ENCODE peak calls at places on chromosomes 2 and 18, in five cellular contexts. One of them, this sample, is unnamed.

GRCh38 chr2:43482974-43483373 is 112.9 kb downstream of the THADA start:
- DNase-seq in choroid plexus epithelial cell: peak; percentile 74
- DNase-seq in foreskin fibroblast: no peak
- DNase-seq in transverse colon: peak; percentile 29
- DNase-seq in lung: no peak
- DNase-seq in this sample: peak; percentile 58

GRCh38 chr18:40159141-40160017 is 1795.7 kb upstream of the PIK3C3 start:
- DNase-seq in choroid plexus epithelial cell: peak; percentile 83
- DNase-seq in foreskin fibroblast: peak; percentile 24
- DNase-seq in transverse colon: no peak
- DNase-seq in lung: no peak
- DNase-seq in this sample: peak; percentile 21

GRCh38 chr2:31207790-31208189 is 9.5 kb downstream of the CAPN14 start:
- DNase-seq in choroid plexus epithelial cell: no peak
- DNase-seq in foreskin fibroblast: no peak
- DNase-seq in transverse colon: no peak
- DNase-seq in lung: no peak
- DNase-seq in this sample: no peak

GRCh38 chr18:62281684-62282083 is 43.4 kb upstream of the TNFRSF11A start:
- DNase-seq in choroid plexus epithelial cell: peak; percentile 87
- DNase-seq in foreskin fibroblast: peak; percentile 74
- DNase-seq in transverse colon: no peak
- DNase-seq in lung: no peak
- DNase-seq in this sample: peak; percentile 85

GRCh38 chr2:95026471-95027368 is 1.2 kb downstream of the MAL start:
- DNase-seq in choroid plexus epithelial cell: no peak
- DNase-seq in foreskin fibroblast: no peak
- DNase-seq in transverse colon: no peak
- DNase-seq in lung: no peak
- DNase-seq in this sample: no peak

GRCh38 chr18:68083131-68083530 is 566.6 kb upstream of the DSEL start:
- DNase-seq in choroid plexus epithelial cell: peak; percentile 81
- DNase-seq in foreskin fibroblast: peak; percentile 68
- DNase-seq in transverse colon: no peak
- DNase-seq in lung: no peak
- DNase-seq in this sample: peak; percentile 87

GRCh38 chr2:106956879-106957278 is 70.9 kb upstream of the ST6GAL2 start:
- DNase-seq in choroid plexus epithelial cell: peak; percentile 96
- DNase-seq in foreskin fibroblast: peak; percentile 94
- DNase-seq in transverse colon: no peak
- DNase-seq in lung: no peak
- DNase-seq in this sample: peak; percentile 97

GRCh38 chr2:54454548-54454921 is 1.6 kb upstream of the SPTBN1 start:
- DNase-seq in choroid plexus epithelial cell: no peak
- DNase-seq in foreskin fibroblast: no peak
- DNase-seq in transverse colon: no peak
- DNase-seq in lung: no peak
- DNase-seq in this sample: no peak

DNA sequence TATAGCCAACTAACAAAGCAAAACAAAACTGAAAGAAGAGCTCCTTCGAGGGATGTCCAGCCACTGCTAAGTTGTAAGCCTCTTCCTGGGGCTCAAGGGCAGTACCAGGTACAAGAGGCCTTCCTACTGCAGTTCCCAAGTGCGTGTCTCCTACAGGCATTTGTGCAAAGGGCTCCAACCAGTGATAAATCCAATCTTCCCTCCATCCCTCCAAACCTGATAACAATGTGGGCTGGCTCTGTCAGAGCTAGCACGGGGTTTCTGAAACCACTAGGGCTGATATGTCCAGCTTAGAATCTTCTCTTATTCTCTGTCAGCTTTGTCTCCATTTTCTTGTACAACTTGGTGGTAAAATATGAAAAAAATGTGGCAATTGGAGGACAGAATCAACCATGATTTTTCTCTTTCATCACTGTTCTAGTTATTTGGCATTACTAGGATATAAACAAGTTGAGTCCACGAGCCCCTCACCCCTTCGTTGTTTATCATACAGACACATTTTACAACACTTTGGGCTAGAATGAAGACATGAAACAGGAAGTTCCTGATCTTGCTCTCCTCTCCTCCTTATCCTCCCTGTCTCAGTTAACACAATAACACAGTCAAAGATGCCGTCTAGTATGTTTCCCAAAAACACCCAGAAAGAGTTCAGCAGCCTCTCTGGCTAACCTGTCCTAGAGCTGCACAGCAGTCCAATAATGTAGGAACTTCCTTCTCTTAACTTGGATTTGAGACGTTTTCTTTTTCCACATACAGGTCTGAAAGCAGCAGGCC is 35.4 kb upstream of the WIPF1 start:
- DNase-seq in choroid plexus epithelial cell: peak; percentile 58
- DNase-seq in foreskin fibroblast: no peak
- DNase-seq in transverse colon: no peak
- DNase-seq in lung: no peak
- DNase-seq in this sample: peak; percentile 51
- H3K4me3 ChIP-seq in choroid plexus epithelial cell: no peak overlapping the region
- H3K4me3 ChIP-seq in foreskin fibroblast: peak overlapping the region; percentile 42
- H3K4me3 ChIP-seq in transverse colon: no peak overlapping the region
- H3K4me3 ChIP-seq in lung: no peak overlapping the region
- H3K4me3 ChIP-seq in this sample: peak overlapping the region; percentile 1

GRCh38 chr2:238866656-238867277 is 18.9 kb downstream of the TWIST2 start:
- DNase-seq in choroid plexus epithelial cell: no peak
- DNase-seq in foreskin fibroblast: no peak
- DNase-seq in transverse colon: no peak
- DNase-seq in lung: no peak
- DNase-seq in this sample: no peak

GRCh38 chr2:238868616-238869292 is 20.9 kb downstream of the TWIST2 start:
- DNase-seq in choroid plexus epithelial cell: no peak
- DNase-seq in foreskin fibroblast: peak; percentile 89
- DNase-seq in transverse colon: peak; percentile 59
- DNase-seq in lung: peak; percentile 85
- DNase-seq in this sample: peak; percentile 97

GRCh38 chr2:238868067-238868524 is 20.2 kb downstream of the TWIST2 start:
- DNase-seq in choroid plexus epithelial cell: no peak
- DNase-seq in foreskin fibroblast: peak; percentile 91
- DNase-seq in transverse colon: no peak
- DNase-seq in lung: no peak
- DNase-seq in this sample: peak; percentile 75

GRCh38 chr2:238872026-238872425 is 24.1 kb downstream of the TWIST2 start:
- DNase-seq in choroid plexus epithelial cell: no peak
- DNase-seq in foreskin fibroblast: no peak
- DNase-seq in transverse colon: no peak
- DNase-seq in lung: no peak
- DNase-seq in this sample: no peak

GRCh38 chr2:238869293-238870124 is 21.6 kb downstream of the TWIST2 start:
- DNase-seq in choroid plexus epithelial cell: no peak
- DNase-seq in foreskin fibroblast: peak; percentile 85
- DNase-seq in transverse colon: no peak
- DNase-seq in lung: no peak
- DNase-seq in this sample: peak; percentile 86
- H3K4me3 ChIP-seq in choroid plexus epithelial cell: no peak overlapping the region
- H3K4me3 ChIP-seq in foreskin fibroblast: no peak overlapping the region
- H3K4me3 ChIP-seq in transverse colon: no peak overlapping the region
- H3K4me3 ChIP-seq in lung: no peak overlapping the region
- H3K4me3 ChIP-seq in this sample: no peak overlapping the region

DNA sequence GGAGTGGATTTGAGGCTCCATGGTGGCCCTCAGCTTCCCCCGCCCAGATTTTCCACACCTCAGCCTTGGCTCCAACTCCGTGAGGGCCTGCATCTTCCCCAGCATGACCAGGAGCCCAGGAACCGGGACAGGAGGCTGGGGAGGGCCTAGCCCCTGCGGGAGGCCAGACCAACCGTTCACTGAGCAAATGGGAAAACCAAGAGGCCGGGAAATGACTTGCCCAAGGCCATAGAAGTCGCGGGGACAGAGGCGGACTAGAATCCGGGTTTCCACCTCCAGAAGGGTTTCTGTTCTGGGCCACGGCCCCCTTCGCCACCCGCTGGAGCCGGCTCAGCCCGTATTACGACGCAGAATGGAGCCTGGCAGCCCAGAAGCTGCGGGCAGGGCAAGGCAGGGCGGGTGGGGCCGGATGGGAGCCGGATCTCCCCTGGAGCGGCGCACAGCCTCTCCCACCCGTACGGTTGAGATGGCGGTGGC is 7.9 kb upstream of the CRYBA2 start:
- DNase-seq in choroid plexus epithelial cell: no peak
- DNase-seq in foreskin fibroblast: no peak
- DNase-seq in transverse colon: no peak
- DNase-seq in lung: no peak
- DNase-seq in this sample: no peak
- H3K4me3 ChIP-seq in choroid plexus epithelial cell: no peak overlapping the region
- H3K4me3 ChIP-seq in foreskin fibroblast: no peak overlapping the region
- H3K4me3 ChIP-seq in transverse colon: no peak overlapping the region
- H3K4me3 ChIP-seq in lung: no peak overlapping the region
- H3K4me3 ChIP-seq in this sample: no peak overlapping the region

GRCh38 chr2:172162225-172162733 is 59.6 kb upstream of the DLX2 start:
- DNase-seq in choroid plexus epithelial cell: no peak
- DNase-seq in foreskin fibroblast: no peak
- DNase-seq in transverse colon: no peak
- DNase-seq in lung: no peak
- DNase-seq in this sample: no peak
- H3K4me3 ChIP-seq in choroid plexus epithelial cell: no peak overlapping the region
- H3K4me3 ChIP-seq in foreskin fibroblast: no peak overlapping the region
- H3K4me3 ChIP-seq in transverse colon: no peak overlapping the region
- H3K4me3 ChIP-seq in lung: no peak overlapping the region
- H3K4me3 ChIP-seq in this sample: no peak overlapping the region

DNA sequence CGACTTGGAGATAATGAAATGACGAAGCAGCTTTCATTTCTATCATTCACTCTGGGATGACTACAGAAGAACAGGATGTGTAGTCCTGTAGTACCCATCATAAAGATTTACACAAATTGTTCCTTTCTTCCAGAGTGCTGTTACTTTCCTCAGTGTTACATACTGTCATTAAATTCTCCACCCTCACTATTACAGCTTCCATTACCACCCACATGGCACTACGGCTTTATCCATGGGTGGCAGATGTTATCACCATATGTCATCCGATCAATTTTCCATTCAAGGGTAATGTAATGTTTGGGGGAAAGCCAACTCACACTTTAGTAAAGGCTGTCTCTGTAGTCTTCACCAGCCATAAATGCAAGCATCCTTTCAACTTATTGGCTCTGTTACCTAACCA is 7.1 kb upstream of the CSRNP3 start:
- DNase-seq in choroid plexus epithelial cell: no peak
- DNase-seq in foreskin fibroblast: no peak
- DNase-seq in transverse colon: no peak
- DNase-seq in lung: no peak
- DNase-seq in this sample: no peak
- H3K4me3 ChIP-seq in choroid plexus epithelial cell: no peak overlapping the region
- H3K4me3 ChIP-seq in foreskin fibroblast: no peak overlapping the region
- H3K4me3 ChIP-seq in transverse colon: no peak overlapping the region
- H3K4me3 ChIP-seq in lung: no peak overlapping the region
- H3K4me3 ChIP-seq in this sample: no peak overlapping the region

GRCh38 chr18:79924814-79925655 is 26.4 kb downstream of the SLC66A2 start:
- DNase-seq in choroid plexus epithelial cell: peak; percentile 21
- DNase-seq in foreskin fibroblast: no peak
- DNase-seq in transverse colon: peak; percentile 6
- DNase-seq in lung: no peak
- DNase-seq in this sample: no peak
- H3K4me3 ChIP-seq in choroid plexus epithelial cell: no peak overlapping the region
- H3K4me3 ChIP-seq in foreskin fibroblast: no peak overlapping the region
- H3K4me3 ChIP-seq in transverse colon: no peak overlapping the region
- H3K4me3 ChIP-seq in lung: no peak overlapping the region
- H3K4me3 ChIP-seq in this sample: no peak overlapping the region

GRCh38 chr2:96642564-96643350 is at the start of gene FER1L5:
- DNase-seq in choroid plexus epithelial cell: peak; percentile 69
- DNase-seq in foreskin fibroblast: peak; percentile 36
- DNase-seq in transverse colon: no peak
- DNase-seq in lung: no peak
- DNase-seq in this sample: peak; percentile 49
- H3K4me3 ChIP-seq in choroid plexus epithelial cell: peak within 1 kb of the TSS; percentile 61
- H3K4me3 ChIP-seq in foreskin fibroblast: peak within 1 kb of the TSS; percentile 13
- H3K4me3 ChIP-seq in transverse colon: no peak within 1 kb of the TSS
- H3K4me3 ChIP-seq in lung: no peak within 1 kb of the TSS
- H3K4me3 ChIP-seq in this sample: peak within 1 kb of the TSS; percentile 45

DNA sequence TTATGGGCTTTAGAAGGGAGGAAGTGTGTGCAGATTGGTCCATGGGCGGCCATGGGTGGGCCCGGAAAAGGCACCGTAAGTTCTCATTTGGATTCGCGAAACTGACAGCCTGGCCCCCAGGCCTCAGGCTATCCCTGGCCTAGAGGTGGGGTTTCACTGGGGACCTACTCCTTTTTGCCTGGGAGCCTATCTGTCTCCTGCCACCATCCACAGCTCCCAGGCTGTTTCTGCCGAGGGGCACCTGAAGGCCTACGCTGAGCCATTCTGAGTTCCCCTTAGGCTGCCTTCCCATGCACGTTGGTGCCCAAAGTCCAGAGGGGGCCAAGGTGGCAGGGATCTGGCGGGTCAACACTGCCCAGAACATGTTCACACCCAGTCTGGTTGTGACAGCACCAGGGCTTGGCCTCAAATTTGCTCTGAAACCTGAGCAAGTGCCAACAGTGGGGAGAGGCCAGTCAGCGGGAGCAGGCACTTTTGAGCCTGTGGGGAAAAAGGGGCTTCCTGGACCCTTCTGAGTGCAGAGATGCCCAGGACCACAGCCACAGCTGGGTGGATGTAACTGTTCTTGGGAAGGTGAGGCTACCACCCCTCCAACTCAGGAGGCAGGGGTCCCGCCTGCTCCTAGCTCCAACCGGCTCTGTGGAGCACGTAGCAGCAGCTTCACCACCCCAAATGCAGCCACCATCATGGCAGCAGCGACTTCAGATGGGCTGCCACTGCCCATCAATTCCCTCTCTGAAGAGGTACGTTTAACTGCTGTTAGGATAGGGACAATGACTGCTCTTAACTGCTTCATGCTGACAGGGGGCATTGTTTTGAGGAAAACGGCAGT is 73.6 kb upstream of the ZNF804A start:
- DNase-seq in choroid plexus epithelial cell: no peak
- DNase-seq in foreskin fibroblast: no peak
- DNase-seq in transverse colon: no peak
- DNase-seq in lung: no peak
- DNase-seq in this sample: no peak
- H3K4me3 ChIP-seq in choroid plexus epithelial cell: no peak overlapping the region
- H3K4me3 ChIP-seq in foreskin fibroblast: no peak overlapping the region
- H3K4me3 ChIP-seq in transverse colon: no peak overlapping the region
- H3K4me3 ChIP-seq in lung: no peak overlapping the region
- H3K4me3 ChIP-seq in this sample: no peak overlapping the region